ENCODE peak calls at places on chromosomes 2 and 18, in four cellular contexts. One of them, this sample, is unnamed.

GRCh38 chr2:120013569-120014223 is 819 bp downstream of the EPB41L5 start:
- DNase-seq in HFFc6: no peak
- DNase-seq in right cardiac atrium: no peak
- DNase-seq in activated CD8-positive, alpha-beta T cell treated with anti-CD3 and anti-CD28 coated beads for 36 hours: peak
- DNase-seq in this sample: peak

GRCh38 chr2:99867690-99868089 is 274.7 kb downstream of the AFF3 start:
- DNase-seq in HFFc6: peak
- DNase-seq in right cardiac atrium: no peak
- DNase-seq in activated CD8-positive, alpha-beta T cell treated with anti-CD3 and anti-CD28 coated beads for 36 hours: no peak
- DNase-seq in this sample: no peak

GRCh38 chr2:101109451-101110140 is 41.6 kb downstream of the TBC1D8 start:
- DNase-seq in HFFc6: no peak
- DNase-seq in right cardiac atrium: no peak
- DNase-seq in activated CD8-positive, alpha-beta T cell treated with anti-CD3 and anti-CD28 coated beads for 36 hours: no peak
- DNase-seq in this sample: no peak

GRCh38 chr2:32922466-32922865 is 24.3 kb upstream of the LTBP1 start:
- DNase-seq in HFFc6: no peak
- DNase-seq in right cardiac atrium: no peak
- DNase-seq in activated CD8-positive, alpha-beta T cell treated with anti-CD3 and anti-CD28 coated beads for 36 hours: no peak
- DNase-seq in this sample: no peak

GRCh38 chr2:177295479-177295878 is 31.0 kb upstream of the NFE2L2 start:
- DNase-seq in HFFc6: peak
- DNase-seq in right cardiac atrium: no peak
- DNase-seq in activated CD8-positive, alpha-beta T cell treated with anti-CD3 and anti-CD28 coated beads for 36 hours: no peak
- DNase-seq in this sample: no peak

GRCh38 chr2:240517342-240517741 is 40.4 kb downstream of the ANKMY1 start:
- DNase-seq in HFFc6: no peak
- DNase-seq in right cardiac atrium: no peak
- DNase-seq in activated CD8-positive, alpha-beta T cell treated with anti-CD3 and anti-CD28 coated beads for 36 hours: no peak
- DNase-seq in this sample: no peak

GRCh38 chr2:122519806-122520205 is 764.4 kb downstream of the TSN start:
- DNase-seq in HFFc6: no peak
- DNase-seq in right cardiac atrium: no peak
- DNase-seq in activated CD8-positive, alpha-beta T cell treated with anti-CD3 and anti-CD28 coated beads for 36 hours: no peak
- DNase-seq in this sample: no peak

GRCh38 chr18:42706029-42706608 is 409.4 kb downstream of the RIT2 start:
- DNase-seq in HFFc6: no peak
- DNase-seq in right cardiac atrium: no peak
- DNase-seq in activated CD8-positive, alpha-beta T cell treated with anti-CD3 and anti-CD28 coated beads for 36 hours: no peak
- DNase-seq in this sample: no peak

GRCh38 chr2:73451263-73451972 is 65.8 kb downstream of the ALMS1 start:
- DNase-seq in HFFc6: no peak
- DNase-seq in right cardiac atrium: no peak
- DNase-seq in activated CD8-positive, alpha-beta T cell treated with anti-CD3 and anti-CD28 coated beads for 36 hours: no peak
- DNase-seq in this sample: no peak

GRCh38 chr2:38301340-38301968 is 75.6 kb downstream of the ATL2 start:
- DNase-seq in HFFc6: no peak
- DNase-seq in right cardiac atrium: no peak
- DNase-seq in activated CD8-positive, alpha-beta T cell treated with anti-CD3 and anti-CD28 coated beads for 36 hours: peak
- DNase-seq in this sample: peak

GRCh38 chr2:11256166-11256565 is 88.3 kb downstream of the ROCK2 start:
- DNase-seq in HFFc6: no peak
- DNase-seq in right cardiac atrium: no peak
- DNase-seq in activated CD8-positive, alpha-beta T cell treated with anti-CD3 and anti-CD28 coated beads for 36 hours: no peak
- DNase-seq in this sample: no peak

GRCh38 chr2:148607553-148607952 is 37.0 kb upstream of the EPC2 start:
- DNase-seq in HFFc6: no peak
- DNase-seq in right cardiac atrium: no peak
- DNase-seq in activated CD8-positive, alpha-beta T cell treated with anti-CD3 and anti-CD28 coated beads for 36 hours: no peak
- DNase-seq in this sample: no peak

GRCh38 chr2:226985227-226985946 is 149.5 kb downstream of the RHBDD1 start:
- DNase-seq in HFFc6: peak
- DNase-seq in right cardiac atrium: no peak
- DNase-seq in activated CD8-positive, alpha-beta T cell treated with anti-CD3 and anti-CD28 coated beads for 36 hours: peak
- DNase-seq in this sample: peak

GRCh38 chr2:179932786-179933185 is 71.4 kb upstream of the ZNF385B start:
- DNase-seq in HFFc6: no peak
- DNase-seq in right cardiac atrium: peak
- DNase-seq in activated CD8-positive, alpha-beta T cell treated with anti-CD3 and anti-CD28 coated beads for 36 hours: no peak
- DNase-seq in this sample: peak

GRCh38 chr2:29053680-29054400 is 20.5 kb downstream of the PCARE start:
- DNase-seq in HFFc6: no peak
- DNase-seq in right cardiac atrium: no peak
- DNase-seq in activated CD8-positive, alpha-beta T cell treated with anti-CD3 and anti-CD28 coated beads for 36 hours: no peak
- DNase-seq in this sample: peak

GRCh38 chr2:119649364-119649917 is 29.6 kb upstream of the TMEM177 start:
- DNase-seq in HFFc6: peak
- DNase-seq in right cardiac atrium: no peak
- DNase-seq in activated CD8-positive, alpha-beta T cell treated with anti-CD3 and anti-CD28 coated beads for 36 hours: no peak
- DNase-seq in this sample: no peak

GRCh38 chr2:99863236-99863913 is 279.0 kb downstream of the AFF3 start:
- DNase-seq in HFFc6: no peak
- DNase-seq in right cardiac atrium: no peak
- DNase-seq in activated CD8-positive, alpha-beta T cell treated with anti-CD3 and anti-CD28 coated beads for 36 hours: no peak
- DNase-seq in this sample: no peak

This sample was measured in thyroid gland.